ENCODE peak calls at places on chromosomes 1 and 21, in six cellular contexts. H is endothelial cell, R is GM13976, Y is B cell, G is Calu3, L is testis. I is an unnamed sample.

GRCh38 chr21:38561613-38562012 is 63.3 kb upstream of the ERG start:
- DNase-seq in H (no peak), R (no peak), Y (no peak), G (no peak), L (no peak), I (no peak)

GRCh38 chr1:44417351-44418021 is 12.4 kb downstream of the RNF220 start:
- DNase-seq in H (peak; percentile 83), R (no peak), Y (peak; percentile 39), G (no peak), L (peak; percentile 45), I (peak; percentile 6)

GRCh38 chr1:91781916-91782622 is 103.9 kb downstream of the TGFBR3 start:
- DNase-seq in H (no peak), R (no peak), Y (no peak), G (no peak), L (no peak), I (no peak)

GRCh38 chr1:92483442-92484170 is 3.1 kb downstream of the GFI1 start:
- DNase-seq in H (no peak), R (peak; percentile 60), Y (peak; percentile 40), G (peak; percentile 24), L (no peak), I (peak; percentile 79)

GRCh38 chr1:166127003-166127402 is 39.8 kb downstream of the FAM78B start:
- DNase-seq in H (no peak), R (no peak), Y (no peak), G (no peak), L (no peak), I (no peak)

GRCh38 chr21:46409641-46410406 is 48.9 kb upstream of the DIP2A start:
- DNase-seq in H (no peak), R (no peak), Y (no peak), G (no peak), L (no peak), I (no peak)

GRCh38 chr1:42165511-42166210 is 1.1 kb upstream of the GUCA2A start:
- DNase-seq in H (no peak), R (no peak), Y (no peak), G (peak; percentile 95), L (no peak), I (no peak)

GRCh38 chr1:40477680-40478057 is 579 bp downstream of the ZFP69 start:
- DNase-seq in H (no peak), R (peak; percentile 35), Y (no peak), G (peak; percentile 36), L (peak; percentile 47), I (peak; percentile 55)

GRCh38 chr1:201266774-201267173 is 16.5 kb upstream of the PKP1 start:
- DNase-seq in H (no peak), R (no peak), Y (no peak), G (peak; percentile 36), L (no peak), I (no peak)

GRCh38 chr1:19327301-19327700 is 15.2 kb downstream of the SLC66A1 start:
- DNase-seq in H (no peak), R (no peak), Y (no peak), G (no peak), L (no peak), I (no peak)

GRCh38 chr1:156103521-156103947 is 11.0 kb upstream of the LMNA start:
- DNase-seq in H (no peak), R (no peak), Y (no peak), G (peak; percentile 54), L (no peak), I (peak; percentile 76)

GRCh38 chr1:41661428-41662060 is 177.1 kb upstream of the EDN2 start:
- DNase-seq in H (no peak), R (peak; percentile 48), Y (peak; percentile 55), G (no peak), L (no peak), I (peak; percentile 46)

GRCh38 chr1:61285371-61285885 is 203.1 kb downstream of the NFIA start:
- DNase-seq in H (no peak), R (no peak), Y (no peak), G (no peak), L (no peak), I (no peak)

GRCh38 chr1:18974616-18975015 is 18.1 kb upstream of the IFFO2 start:
- DNase-seq in H (no peak), R (no peak), Y (no peak), G (no peak), L (no peak), I (no peak)

GRCh38 chr21:17726047-17726446 is 93.1 kb downstream of the C21orf91 start:
- DNase-seq in H (no peak), R (no peak), Y (no peak), G (no peak), L (no peak), I (no peak)

GRCh38 chr1:156527584-156527983 is 27.0 kb upstream of the MEF2D start:
- DNase-seq in H (no peak), R (no peak), Y (no peak), G (no peak), L (no peak), I (no peak)

GRCh38 chr1:81097860-81098259 is 702.9 kb upstream of the ADGRL2 start:
- DNase-seq in H (no peak), R (no peak), Y (no peak), G (no peak), L (no peak), I (no peak)

GRCh38 chr21:45985471-45986315 is 4.1 kb downstream of the COL6A1 start:
- DNase-seq in H (peak; percentile 3), R (no peak), Y (no peak), G (no peak), L (no peak), I (peak; percentile 3)

GRCh38 chr1:193013005-193013404 is 46.2 kb downstream of the UCHL5 start:
- DNase-seq in H (no peak), R (no peak), Y (no peak), G (no peak), L (no peak), I (no peak)

GRCh38 chr1:204213668-204214662 is at the start of gene GOLT1A:
- DNase-seq in H (peak; percentile 60), R (peak; percentile 72), Y (peak; percentile 42), G (peak; percentile 92), L (peak; percentile 74), I (peak; percentile 67)

GRCh38 chr1:174074757-174075156 is 52.6 kb upstream of the RC3H1 start:
- DNase-seq in H (no peak), R (peak; percentile 34), Y (peak; percentile 5), G (no peak), L (no peak), I (no peak)

GRCh38 chr21:39046236-39046911 is 136.9 kb downstream of the PSMG1 start:
- DNase-seq in H (no peak), R (no peak), Y (no peak), G (no peak), L (no peak), I (no peak)

DNA sequence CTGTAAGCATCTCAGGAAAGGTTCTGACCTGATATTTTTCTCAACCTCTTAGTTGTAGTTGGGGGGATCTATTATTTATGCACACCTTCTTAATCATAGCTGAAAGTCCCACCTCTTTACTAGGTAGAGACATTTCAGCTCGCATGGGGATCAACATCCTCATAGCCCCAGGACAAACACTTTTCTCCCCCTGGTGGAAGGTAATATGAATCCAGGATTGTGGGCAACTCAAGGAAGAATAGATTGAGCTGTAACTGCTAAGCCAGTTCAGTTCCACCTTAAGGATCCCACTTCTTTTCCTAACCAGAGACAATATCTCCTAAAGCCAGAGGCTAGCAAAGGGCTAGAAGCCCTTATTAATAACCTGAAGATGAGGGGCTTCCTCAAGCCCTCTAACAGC is 25.4 kb upstream of the SMYD3 start:
- DNase-seq in H (no peak), R (no peak), Y (no peak), G (no peak), L (no peak), I (no peak)
- TF ChIP-seq CTCF in H (no peak), R (no peak), Y (no peak), G (peak; percentile 26), L (no peak), I (no peak)

DNA sequence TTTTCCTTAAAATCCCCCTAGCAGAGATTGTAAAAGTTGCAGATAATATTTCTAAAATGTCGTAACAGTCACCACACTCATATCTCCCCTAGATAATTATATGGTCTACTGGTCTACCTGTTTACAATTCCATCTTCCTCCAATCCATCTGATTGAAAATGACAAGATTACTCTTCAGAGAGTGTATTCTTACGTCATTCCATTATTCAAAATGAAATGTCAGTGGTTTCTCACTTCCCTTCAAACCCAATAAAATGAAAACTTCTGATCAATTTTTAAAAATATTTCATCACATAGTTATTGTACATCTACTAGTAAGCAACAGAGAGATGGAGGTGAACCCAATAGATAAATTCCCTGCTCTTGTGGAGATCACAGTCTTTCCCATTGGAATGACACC is 202.2 kb upstream of the C8B start:
- DNase-seq in H (no peak), R (peak; percentile 14), Y (no peak), G (no peak), L (no peak), I (no peak)
- TF ChIP-seq CTCF in H (no peak), R (no peak), Y (no peak), G (no peak), L (no peak), I (no peak)

DNA sequence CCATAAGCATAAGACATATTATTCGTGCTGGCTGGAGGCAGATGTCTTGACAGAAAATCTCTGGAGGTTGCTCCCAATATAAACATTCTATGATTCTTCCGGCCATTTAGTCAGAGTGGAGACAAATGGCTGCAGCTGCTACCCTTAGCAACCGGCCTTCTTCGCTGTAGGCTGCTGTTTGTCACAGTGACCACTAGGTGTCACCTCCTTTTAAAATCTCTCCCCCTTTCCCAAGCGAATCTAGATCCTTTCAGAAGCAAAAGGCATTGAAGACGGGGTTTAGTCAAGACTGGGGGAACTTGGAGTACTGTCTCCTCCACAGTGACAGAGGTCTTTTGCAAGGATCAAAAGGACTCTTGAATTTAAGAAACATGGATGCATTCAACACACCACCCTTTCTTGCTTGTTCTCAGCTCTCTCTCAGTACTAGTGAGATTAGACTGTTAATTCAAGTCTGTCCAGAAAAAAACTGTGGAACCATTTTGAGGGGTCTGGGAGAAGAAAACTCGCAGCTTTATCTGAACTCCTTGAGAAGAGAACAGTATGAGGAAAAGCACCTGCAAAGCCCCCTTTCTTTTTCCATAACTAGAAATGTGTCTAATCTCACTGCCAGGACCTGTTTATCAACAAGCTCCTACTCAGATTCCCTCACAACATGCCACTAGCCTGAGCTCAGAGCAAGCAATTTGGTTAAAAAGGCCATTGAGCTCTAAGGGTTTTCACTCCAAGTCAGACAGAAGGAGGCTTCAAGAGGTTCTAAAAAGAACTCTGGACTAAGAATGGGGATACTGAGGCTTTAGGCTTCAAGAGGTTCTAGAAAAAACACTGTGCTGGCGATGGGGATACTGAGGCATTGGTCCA is 408.3 kb upstream of the PLXNA2 start:
- DNase-seq in H (peak; percentile 42), R (peak; percentile 70), Y (peak; percentile 25), G (peak; percentile 46), L (peak; percentile 73), I (peak; percentile 43)
- TF ChIP-seq CTCF in H (peak; percentile 82), R (peak; percentile 86), Y (peak; percentile 88), G (peak; percentile 69), L (peak; percentile 68), I (peak; percentile 68)

GRCh38 chr1:3533051-3534048 is 78.0 kb downstream of the MEGF6 start:
- DNase-seq in H (peak; percentile 39), R (no peak), Y (no peak), G (no peak), L (no peak), I (no peak)
- TF ChIP-seq CTCF in H (no peak), R (no peak), Y (no peak), G (no peak), L (no peak), I (no peak)

DNA sequence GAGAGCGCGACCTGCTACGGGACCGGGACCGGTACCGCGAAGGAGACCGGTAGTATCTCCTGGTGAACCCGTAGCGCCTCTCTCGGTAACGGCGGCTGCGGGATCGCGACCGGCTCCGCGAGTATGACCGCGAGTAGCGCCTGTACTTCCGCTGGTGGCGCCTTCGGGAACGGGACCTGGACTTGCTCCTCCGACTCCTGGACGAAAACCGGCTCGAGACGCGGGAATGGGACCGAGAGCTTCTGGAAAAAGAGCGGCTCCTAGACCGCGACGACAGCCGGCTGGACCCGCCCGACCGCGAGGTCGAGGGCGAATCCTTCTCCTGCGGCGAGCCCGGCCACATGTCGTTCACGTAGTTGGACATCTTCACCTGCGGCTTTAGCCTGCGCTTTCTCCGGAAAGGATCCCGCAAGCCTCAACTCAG is 642 bp downstream of the RSRP1 start:
- DNase-seq in H (no peak), R (no peak), Y (no peak), G (no peak), L (peak; percentile 38), I (peak; percentile 39)
- TF ChIP-seq CTCF in H (no peak), R (no peak), Y (no peak), G (no peak), L (no peak), I (no peak)

I was measured in activated CD8-positive, alpha-beta T cell treated with anti-CD3 and anti-CD28 coated beads for 36 hours.